ENCODE peak calls at places on chromosomes 4 and X, in ten cellular contexts. One of them, this sample, is unnamed.

GRCh38 chrX:41090568-41091238 is 5.5 kb downstream of the USP9X start:
- DNase-seq in activated T-cell treated with anti-CD3 and anti-CD28 coated beads, Interleukin-2, amount 50 U/mL, for 24 hours: no peak
- DNase-seq in coronary artery: no peak
- DNase-seq in COR-L47: no peak
- DNase-seq in BJ: no peak
- DNase-seq in tibial nerve: no peak
- DNase-seq in posterior cingulate gyrus: no peak
- DNase-seq in NCI-H1105: no peak
- DNase-seq in cardiac fibroblast: no peak
- DNase-seq in NCI-H1092: no peak
- DNase-seq in this sample: no peak

GRCh38 chr4:87717276-87718031 is 67.4 kb downstream of the DMP1 start:
- DNase-seq in activated T-cell treated with anti-CD3 and anti-CD28 coated beads, Interleukin-2, amount 50 U/mL, for 24 hours: no peak
- DNase-seq in coronary artery: no peak
- DNase-seq in COR-L47: no peak
- DNase-seq in BJ: no peak
- DNase-seq in tibial nerve: peak
- DNase-seq in posterior cingulate gyrus: no peak
- DNase-seq in NCI-H1105: no peak
- DNase-seq in cardiac fibroblast: no peak
- DNase-seq in NCI-H1092: no peak
- DNase-seq in this sample: no peak

GRCh38 chr4:10611673-10612072 is 72.9 kb downstream of the CLNK start:
- DNase-seq in activated T-cell treated with anti-CD3 and anti-CD28 coated beads, Interleukin-2, amount 50 U/mL, for 24 hours: no peak
- DNase-seq in coronary artery: no peak
- DNase-seq in COR-L47: no peak
- DNase-seq in BJ: peak
- DNase-seq in tibial nerve: no peak
- DNase-seq in posterior cingulate gyrus: no peak
- DNase-seq in NCI-H1105: no peak
- DNase-seq in cardiac fibroblast: peak
- DNase-seq in NCI-H1092: no peak
- DNase-seq in this sample: no peak

GRCh38 chrX:75781618-75782017 is 3.4 kb downstream of the MAGEE2 start:
- DNase-seq in activated T-cell treated with anti-CD3 and anti-CD28 coated beads, Interleukin-2, amount 50 U/mL, for 24 hours: no peak
- DNase-seq in coronary artery: peak
- DNase-seq in COR-L47: no peak
- DNase-seq in BJ: no peak
- DNase-seq in tibial nerve: no peak
- DNase-seq in posterior cingulate gyrus: peak
- DNase-seq in NCI-H1105: peak
- DNase-seq in cardiac fibroblast: no peak
- DNase-seq in NCI-H1092: no peak
- DNase-seq in this sample: no peak

GRCh38 chr4:140427104-140427918 is at the start of gene CLGN:
- DNase-seq in activated T-cell treated with anti-CD3 and anti-CD28 coated beads, Interleukin-2, amount 50 U/mL, for 24 hours: peak
- DNase-seq in coronary artery: no peak
- DNase-seq in COR-L47: peak
- DNase-seq in BJ: no peak
- DNase-seq in tibial nerve: peak
- DNase-seq in posterior cingulate gyrus: peak
- DNase-seq in NCI-H1105: peak
- DNase-seq in cardiac fibroblast: peak
- DNase-seq in NCI-H1092: peak
- DNase-seq in this sample: peak

GRCh38 chr4:8152865-8153257 is 5.8 kb downstream of the ABLIM2 start:
- DNase-seq in activated T-cell treated with anti-CD3 and anti-CD28 coated beads, Interleukin-2, amount 50 U/mL, for 24 hours: no peak
- DNase-seq in coronary artery: no peak
- DNase-seq in COR-L47: no peak
- DNase-seq in BJ: no peak
- DNase-seq in tibial nerve: no peak
- DNase-seq in posterior cingulate gyrus: no peak
- DNase-seq in NCI-H1105: no peak
- DNase-seq in cardiac fibroblast: no peak
- DNase-seq in NCI-H1092: no peak
- DNase-seq in this sample: no peak

GRCh38 chr4:147596377-147596776 is 20.8 kb upstream of the TMEM184C start:
- DNase-seq in activated T-cell treated with anti-CD3 and anti-CD28 coated beads, Interleukin-2, amount 50 U/mL, for 24 hours: no peak
- DNase-seq in coronary artery: no peak
- DNase-seq in COR-L47: peak
- DNase-seq in BJ: no peak
- DNase-seq in tibial nerve: no peak
- DNase-seq in posterior cingulate gyrus: no peak
- DNase-seq in NCI-H1105: no peak
- DNase-seq in cardiac fibroblast: no peak
- DNase-seq in NCI-H1092: no peak
- DNase-seq in this sample: no peak

GRCh38 chr4:31949045-31949444 is 1228.9 kb downstream of the PCDH7 start:
- DNase-seq in activated T-cell treated with anti-CD3 and anti-CD28 coated beads, Interleukin-2, amount 50 U/mL, for 24 hours: no peak
- DNase-seq in coronary artery: no peak
- DNase-seq in COR-L47: no peak
- DNase-seq in BJ: no peak
- DNase-seq in tibial nerve: no peak
- DNase-seq in posterior cingulate gyrus: no peak
- DNase-seq in NCI-H1105: no peak
- DNase-seq in cardiac fibroblast: no peak
- DNase-seq in NCI-H1092: no peak
- DNase-seq in this sample: no peak

GRCh38 chr4:123746981-123747380 is 350.4 kb downstream of the SPRY1 start:
- DNase-seq in activated T-cell treated with anti-CD3 and anti-CD28 coated beads, Interleukin-2, amount 50 U/mL, for 24 hours: no peak
- DNase-seq in coronary artery: no peak
- DNase-seq in COR-L47: no peak
- DNase-seq in BJ: no peak
- DNase-seq in tibial nerve: no peak
- DNase-seq in posterior cingulate gyrus: no peak
- DNase-seq in NCI-H1105: no peak
- DNase-seq in cardiac fibroblast: peak
- DNase-seq in NCI-H1092: no peak
- DNase-seq in this sample: no peak

GRCh38 chr4:82421796-82422560 is 8.3 kb downstream of the HNRNPDL start:
- DNase-seq in activated T-cell treated with anti-CD3 and anti-CD28 coated beads, Interleukin-2, amount 50 U/mL, for 24 hours: no peak
- DNase-seq in coronary artery: no peak
- DNase-seq in COR-L47: no peak
- DNase-seq in BJ: no peak
- DNase-seq in tibial nerve: no peak
- DNase-seq in posterior cingulate gyrus: no peak
- DNase-seq in NCI-H1105: no peak
- DNase-seq in cardiac fibroblast: no peak
- DNase-seq in NCI-H1092: no peak
- DNase-seq in this sample: no peak

GRCh38 chrX:49191033-49191871 is 5.1 kb upstream of the PRICKLE3 start:
- DNase-seq in activated T-cell treated with anti-CD3 and anti-CD28 coated beads, Interleukin-2, amount 50 U/mL, for 24 hours: peak
- DNase-seq in coronary artery: peak
- DNase-seq in COR-L47: peak
- DNase-seq in BJ: peak
- DNase-seq in tibial nerve: peak
- DNase-seq in posterior cingulate gyrus: peak
- DNase-seq in NCI-H1105: peak
- DNase-seq in cardiac fibroblast: peak
- DNase-seq in NCI-H1092: peak
- DNase-seq in this sample: peak

GRCh38 chr4:98873059-98873458 is 55.9 kb downstream of the EIF4E start:
- DNase-seq in activated T-cell treated with anti-CD3 and anti-CD28 coated beads, Interleukin-2, amount 50 U/mL, for 24 hours: no peak
- DNase-seq in coronary artery: no peak
- DNase-seq in COR-L47: no peak
- DNase-seq in BJ: no peak
- DNase-seq in tibial nerve: no peak
- DNase-seq in posterior cingulate gyrus: no peak
- DNase-seq in NCI-H1105: no peak
- DNase-seq in cardiac fibroblast: peak
- DNase-seq in NCI-H1092: no peak
- DNase-seq in this sample: no peak

GRCh38 chr4:151653548-151653918 is 107.3 kb downstream of the GATB start:
- DNase-seq in activated T-cell treated with anti-CD3 and anti-CD28 coated beads, Interleukin-2, amount 50 U/mL, for 24 hours: no peak
- DNase-seq in coronary artery: no peak
- DNase-seq in COR-L47: no peak
- DNase-seq in BJ: no peak
- DNase-seq in tibial nerve: no peak
- DNase-seq in posterior cingulate gyrus: no peak
- DNase-seq in NCI-H1105: no peak
- DNase-seq in cardiac fibroblast: no peak
- DNase-seq in NCI-H1092: no peak
- DNase-seq in this sample: no peak

GRCh38 chrX:56368962-56369361 is 136.8 kb downstream of the KLF8 start:
- DNase-seq in activated T-cell treated with anti-CD3 and anti-CD28 coated beads, Interleukin-2, amount 50 U/mL, for 24 hours: no peak
- DNase-seq in coronary artery: no peak
- DNase-seq in COR-L47: no peak
- DNase-seq in BJ: no peak
- DNase-seq in tibial nerve: no peak
- DNase-seq in posterior cingulate gyrus: no peak
- DNase-seq in NCI-H1105: no peak
- DNase-seq in cardiac fibroblast: no peak
- DNase-seq in NCI-H1092: no peak
- DNase-seq in this sample: no peak

GRCh38 chrX:56792270-56793111 is 63.4 kb downstream of the NBDY start:
- DNase-seq in activated T-cell treated with anti-CD3 and anti-CD28 coated beads, Interleukin-2, amount 50 U/mL, for 24 hours: peak
- DNase-seq in coronary artery: peak
- DNase-seq in COR-L47: no peak
- DNase-seq in BJ: no peak
- DNase-seq in tibial nerve: no peak
- DNase-seq in posterior cingulate gyrus: no peak
- DNase-seq in NCI-H1105: no peak
- DNase-seq in cardiac fibroblast: no peak
- DNase-seq in NCI-H1092: no peak
- DNase-seq in this sample: no peak

GRCh38 chr4:31370866-31371465 is 650.8 kb downstream of the PCDH7 start:
- DNase-seq in activated T-cell treated with anti-CD3 and anti-CD28 coated beads, Interleukin-2, amount 50 U/mL, for 24 hours: no peak
- DNase-seq in coronary artery: no peak
- DNase-seq in COR-L47: peak
- DNase-seq in BJ: no peak
- DNase-seq in tibial nerve: no peak
- DNase-seq in posterior cingulate gyrus: no peak
- DNase-seq in NCI-H1105: no peak
- DNase-seq in cardiac fibroblast: peak
- DNase-seq in NCI-H1092: peak
- DNase-seq in this sample: no peak

GRCh38 chr4:39181905-39182638 is at the start of gene WDR19:
- DNase-seq in activated T-cell treated with anti-CD3 and anti-CD28 coated beads, Interleukin-2, amount 50 U/mL, for 24 hours: peak
- DNase-seq in coronary artery: peak
- DNase-seq in COR-L47: peak
- DNase-seq in BJ: peak
- DNase-seq in tibial nerve: peak
- DNase-seq in posterior cingulate gyrus: peak
- DNase-seq in NCI-H1105: peak
- DNase-seq in cardiac fibroblast: peak
- DNase-seq in NCI-H1092: peak
- DNase-seq in this sample: peak

GRCh38 chrX:53073115-53073581 is 9.0 kb upstream of the TSPYL2 start:
- DNase-seq in activated T-cell treated with anti-CD3 and anti-CD28 coated beads, Interleukin-2, amount 50 U/mL, for 24 hours: no peak
- DNase-seq in coronary artery: peak
- DNase-seq in COR-L47: peak
- DNase-seq in BJ: no peak
- DNase-seq in tibial nerve: no peak
- DNase-seq in posterior cingulate gyrus: no peak
- DNase-seq in NCI-H1105: peak
- DNase-seq in cardiac fibroblast: no peak
- DNase-seq in NCI-H1092: peak
- DNase-seq in this sample: peak

GRCh38 chr4:24643774-24644520 is 59.6 kb upstream of the DHX15 start:
- DNase-seq in activated T-cell treated with anti-CD3 and anti-CD28 coated beads, Interleukin-2, amount 50 U/mL, for 24 hours: no peak
- DNase-seq in coronary artery: no peak
- DNase-seq in COR-L47: no peak
- DNase-seq in BJ: no peak
- DNase-seq in tibial nerve: no peak
- DNase-seq in posterior cingulate gyrus: no peak
- DNase-seq in NCI-H1105: no peak
- DNase-seq in cardiac fibroblast: peak
- DNase-seq in NCI-H1092: no peak
- DNase-seq in this sample: no peak

GRCh38 chrX:150060406-150060805 is 122.1 kb upstream of the EOLA2 start:
- DNase-seq in activated T-cell treated with anti-CD3 and anti-CD28 coated beads, Interleukin-2, amount 50 U/mL, for 24 hours: no peak
- DNase-seq in coronary artery: no peak
- DNase-seq in COR-L47: no peak
- DNase-seq in BJ: no peak
- DNase-seq in tibial nerve: no peak
- DNase-seq in posterior cingulate gyrus: no peak
- DNase-seq in NCI-H1105: no peak
- DNase-seq in cardiac fibroblast: no peak
- DNase-seq in NCI-H1092: no peak
- DNase-seq in this sample: no peak

GRCh38 chr4:11420327-11420726 is 8.4 kb downstream of the HS3ST1 start:
- DNase-seq in activated T-cell treated with anti-CD3 and anti-CD28 coated beads, Interleukin-2, amount 50 U/mL, for 24 hours: no peak
- DNase-seq in coronary artery: no peak
- DNase-seq in COR-L47: no peak
- DNase-seq in BJ: no peak
- DNase-seq in tibial nerve: no peak
- DNase-seq in posterior cingulate gyrus: no peak
- DNase-seq in NCI-H1105: no peak
- DNase-seq in cardiac fibroblast: no peak
- DNase-seq in NCI-H1092: no peak
- DNase-seq in this sample: no peak

GRCh38 chr4:156335721-156336120 is 382.1 kb upstream of the CTSO start:
- DNase-seq in activated T-cell treated with anti-CD3 and anti-CD28 coated beads, Interleukin-2, amount 50 U/mL, for 24 hours: no peak
- DNase-seq in coronary artery: no peak
- DNase-seq in COR-L47: no peak
- DNase-seq in BJ: no peak
- DNase-seq in tibial nerve: no peak
- DNase-seq in posterior cingulate gyrus: no peak
- DNase-seq in NCI-H1105: no peak
- DNase-seq in cardiac fibroblast: no peak
- DNase-seq in NCI-H1092: no peak
- DNase-seq in this sample: no peak

GRCh38 chr4:98603683-98604573 is 54.5 kb downstream of the TSPAN5 start:
- DNase-seq in activated T-cell treated with anti-CD3 and anti-CD28 coated beads, Interleukin-2, amount 50 U/mL, for 24 hours: no peak
- DNase-seq in coronary artery: no peak
- DNase-seq in COR-L47: no peak
- DNase-seq in BJ: no peak
- DNase-seq in tibial nerve: no peak
- DNase-seq in posterior cingulate gyrus: no peak
- DNase-seq in NCI-H1105: no peak
- DNase-seq in cardiac fibroblast: peak
- DNase-seq in NCI-H1092: no peak
- DNase-seq in this sample: no peak

GRCh38 chrX:51158261-51158660 is 174.4 kb upstream of the NUDT10 start:
- DNase-seq in activated T-cell treated with anti-CD3 and anti-CD28 coated beads, Interleukin-2, amount 50 U/mL, for 24 hours: no peak
- DNase-seq in coronary artery: no peak
- DNase-seq in COR-L47: no peak
- DNase-seq in BJ: no peak
- DNase-seq in tibial nerve: no peak
- DNase-seq in posterior cingulate gyrus: no peak
- DNase-seq in NCI-H1105: no peak
- DNase-seq in cardiac fibroblast: no peak
- DNase-seq in NCI-H1092: no peak
- DNase-seq in this sample: no peak